ENCODE peak calls at places on chromosome 21, in four cellular contexts. X is PC-9, H is GM23338, Q is GM23248. L is an unnamed sample. For H3F3A, the result is how much of the 10 kb centered on the place peaks cover.

GRCh38 chr21:42062543-42063022 is 8.5 kb upstream of the UMODL1 start:
- DNase-seq in X (no peak), H (no peak), Q (no peak), L (peak)

GRCh38 chr21:29130234-29130993 is at the start of gene MAP3K7CL:
- DNase-seq in X (peak), H (no peak), Q (peak), L (no peak)

GRCh38 chr21:15449556-15449955 is 280.2 kb upstream of the USP25 start:
- DNase-seq in X (no peak), H (no peak), Q (no peak), L (no peak)

GRCh38 chr21:15130751-15131150 is 66.0 kb upstream of the NRIP1 start:
- DNase-seq in X (no peak), H (no peak), Q (no peak), L (no peak)

GRCh38 chr21:45913886-45914285 is 67.7 kb upstream of the COL6A1 start:
- DNase-seq in X (no peak), H (no peak), Q (no peak), L (no peak)

GRCh38 chr21:27647401-27647800 is 680.5 kb upstream of the ADAMTS5 start:
- DNase-seq in X (no peak), H (no peak), Q (peak), L (no peak)

GRCh38 chr21:46375560-46376230 is 51.7 kb downstream of the PCNT start:
- DNase-seq in X (no peak), H (no peak), Q (no peak), L (no peak)

GRCh38 chr21:45421846-45422775 is 17.1 kb downstream of the COL18A1 start:
- DNase-seq in X (no peak), H (no peak), Q (no peak), L (no peak)

GRCh38 chr21:26093094-26093493 is 77.5 kb downstream of the APP start:
- DNase-seq in X (no peak), H (no peak), Q (peak), L (no peak)

GRCh38 chr21:29701676-29702075 is 238.1 kb downstream of the GRIK1 start:
- DNase-seq in X (no peak), H (no peak), Q (no peak), L (no peak)

GRCh38 chr21:29301703-29302102 is 3.0 kb downstream of the BACH1 start:
- DNase-seq in X (no peak), H (no peak), Q (peak), L (no peak)

GRCh38 chr21:37628362-37628761 is 261.8 kb downstream of the DYRK1A start:
- DNase-seq in X (no peak), H (no peak), Q (no peak), L (no peak)

GRCh38 chr21:29018540-29018939 is 609 bp downstream of the RWDD2B start:
- DNase-seq in X (no peak), H (no peak), Q (peak), L (no peak)

GRCh38 chr21:36542312-36543101 is 62.6 kb upstream of the CLDN14 start:
- DNase-seq in X (no peak), H (peak), Q (no peak), L (peak)

GRCh38 chr21:21165063-21165645 is 166.9 kb downstream of the NCAM2 start:
- DNase-seq in X (no peak), H (no peak), Q (peak), L (no peak)

GRCh38 chr21:20523191-20523590 is 475.0 kb upstream of the NCAM2 start:
- DNase-seq in X (no peak), H (no peak), Q (no peak), L (no peak)

GRCh38 chr21:17780539-17780938 is 38.6 kb downstream of the C21orf91 start:
- DNase-seq in X (no peak), H (no peak), Q (no peak), L (peak)
- H3F3A ChIP-seq in X (under half), H (under half), Q (under half), L (under half)

DNA sequence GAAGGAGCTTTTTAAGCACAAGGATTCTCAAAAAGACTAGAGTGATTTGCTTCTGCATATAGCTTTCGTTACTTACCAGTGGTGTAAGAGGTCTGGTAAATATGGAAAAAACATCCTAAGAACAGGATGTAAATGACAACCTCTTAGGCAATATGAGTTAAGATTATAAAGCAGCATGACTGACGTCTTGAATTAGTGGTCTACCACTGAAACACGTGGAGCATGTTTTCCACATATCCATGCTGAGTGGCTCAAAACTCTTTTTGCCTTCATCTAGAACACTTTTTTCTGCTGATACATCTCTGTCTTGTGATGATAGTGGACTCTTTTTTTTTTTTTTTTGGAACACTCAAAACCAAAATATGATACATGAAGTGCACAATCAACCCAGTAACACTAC is 44.6 kb downstream of the RCAN1 start:
- DNase-seq in X (no peak), H (no peak), Q (no peak), L (no peak)
- H3F3A ChIP-seq in X (under half), H (under half), Q (under half), L (under half)

GRCh38 chr21:17796503-17796902 is 22.7 kb downstream of the C21orf91 start:
- DNase-seq in X (no peak), H (no peak), Q (no peak), L (no peak)
- H3F3A ChIP-seq in X (under half), H (under half), Q (under half), L (under half)

GRCh38 chr21:33578959-33579542 is 9.4 kb downstream of the DONSON start:
- DNase-seq in X (no peak), H (no peak), Q (peak), L (no peak)
- H3F3A ChIP-seq in X (under half), H (under half), Q (half or more), L (under half)

DNA sequence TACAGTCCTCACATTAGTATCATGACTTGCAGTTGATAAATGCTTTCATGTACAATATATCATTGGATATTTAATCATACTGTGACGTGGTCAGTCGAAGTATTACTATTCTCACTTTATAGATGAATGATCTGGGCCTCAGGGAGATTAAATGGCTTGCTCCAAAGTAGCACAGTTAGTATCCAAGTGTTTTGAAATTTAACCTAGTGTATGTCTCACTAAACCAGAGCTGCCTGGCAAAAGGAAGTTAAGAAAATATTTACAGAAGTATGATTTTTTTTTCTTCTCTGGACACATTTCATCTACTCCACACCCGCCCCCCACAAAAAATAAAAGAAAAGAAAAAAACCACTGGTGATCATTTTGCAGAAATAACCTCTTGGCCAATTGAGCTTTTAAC is 71.9 kb upstream of the CXADR start:
- DNase-seq in X (peak), H (no peak), Q (no peak), L (no peak)
- H3F3A ChIP-seq in X (under half), H (under half), Q (under half), L (under half)

DNA sequence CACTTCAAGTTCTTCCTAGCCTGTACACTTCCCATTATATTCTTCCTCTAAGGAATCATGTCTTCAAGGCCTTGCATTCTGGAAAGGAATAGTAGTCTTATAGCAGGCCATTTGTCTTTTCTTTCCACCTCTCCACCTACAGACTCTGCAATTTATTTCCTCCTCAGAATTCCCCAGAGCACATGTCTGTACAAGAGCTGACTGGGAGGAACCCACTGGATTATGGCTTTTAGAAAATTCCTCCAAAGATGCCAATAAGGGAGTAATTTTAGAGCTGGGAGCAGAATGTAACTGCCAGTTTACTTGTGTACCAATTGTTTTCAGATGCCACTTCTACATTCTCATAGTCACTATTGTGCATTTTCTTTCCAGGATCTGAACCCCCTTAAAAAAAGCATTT is 3.4 kb upstream of the PSMG1 start:
- DNase-seq in X (no peak), H (no peak), Q (peak), L (no peak)
- H3F3A ChIP-seq in X (under half), H (under half), Q (under half), L (under half)

DNA sequence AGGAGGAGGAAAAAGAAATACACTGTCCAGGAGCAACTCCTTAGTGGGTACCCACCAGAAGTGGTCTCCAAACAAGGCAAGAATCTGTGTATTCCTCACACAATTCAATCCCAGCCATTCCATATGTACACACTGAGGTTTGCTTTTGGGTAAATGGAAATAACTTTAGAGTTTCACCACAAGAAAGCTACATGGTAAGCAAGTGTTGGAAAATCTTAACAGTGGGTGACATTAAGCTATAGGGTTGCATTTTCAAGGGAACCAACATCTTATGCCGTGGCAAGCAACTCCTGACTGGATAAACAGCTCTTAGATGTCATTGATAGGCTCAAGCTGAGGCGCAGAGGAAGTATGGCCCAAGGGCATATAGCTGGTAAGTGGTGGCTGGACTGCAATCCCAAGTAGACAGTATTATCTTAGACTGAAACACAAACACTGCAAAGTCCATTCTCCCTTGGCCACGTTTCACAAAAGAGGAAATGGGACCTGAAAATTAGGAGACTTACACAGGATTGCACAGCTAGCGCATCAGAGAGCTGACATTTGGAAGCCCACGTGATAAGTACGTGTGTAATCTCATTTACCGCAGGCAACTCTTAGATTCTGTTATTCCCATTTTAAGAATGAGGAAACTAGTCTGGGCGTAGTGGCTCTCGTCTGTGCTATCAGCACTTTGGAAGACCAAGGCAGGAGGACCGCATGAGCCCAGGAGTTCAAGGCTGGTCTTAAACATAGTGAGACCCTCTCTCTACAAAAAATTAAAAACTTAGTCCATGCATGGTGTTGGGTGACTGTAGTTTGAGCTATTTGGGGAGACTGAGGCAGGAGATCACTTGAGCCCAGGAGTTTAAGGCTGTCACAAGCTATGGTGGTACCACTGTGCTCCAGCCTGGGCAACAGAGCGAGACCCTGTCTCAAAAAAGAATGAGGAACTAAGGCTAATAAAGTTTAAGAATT is 4.0 kb upstream of the BRWD1 start:
- DNase-seq in X (peak), H (no peak), Q (no peak), L (no peak)
- H3F3A ChIP-seq in X (under half), H (under half), Q (under half), L (under half)

GRCh38 chr21:17794631-17795030 is 24.5 kb downstream of the C21orf91 start:
- DNase-seq in X (no peak), H (no peak), Q (no peak), L (no peak)
- H3F3A ChIP-seq in X (under half), H (under half), Q (under half), L (under half)